ENCODE peak calls at places on chromosomes 7 and 10, in ten cellular contexts. J, Y, B, F, P, W, R, H, G and E are unnamed samples.

GRCh38 chr7:155122831-155123230 is 52.7 kb downstream of the HTR5A start:
- DNase-seq in Y (no peak), F (no peak), P (no peak), R (no peak), H (no peak), W (peak; percentile 16), B (no peak), G (no peak), J (no peak), E (no peak)

GRCh38 chr7:96685755-96686154 is 23.9 kb downstream of the SEM1 start:
- DNase-seq in F (no peak), H (no peak), B (no peak), G (no peak), P (no peak), R (no peak), J (no peak), Y (no peak), W (peak; percentile 33), E (no peak)

GRCh38 chr10:73537288-73537687 is 41.5 kb upstream of the PPP3CB start:
- DNase-seq in W (no peak), F (no peak), B (no peak), J (no peak), G (no peak), H (no peak), R (no peak), P (no peak), Y (no peak), E (no peak)

GRCh38 chr7:90474284-90475210 is 5.1 kb downstream of the PTTG1IP2 start:
- DNase-seq in F (peak; percentile 9), P (no peak), J (no peak), G (peak; percentile 51), B (no peak), Y (no peak), W (no peak), R (no peak), H (no peak), E (no peak)

GRCh38 chr10:26227786-26228185 is 11.2 kb downstream of the GAD2 start:
- DNase-seq in F (no peak), G (no peak), R (no peak), B (no peak), H (no peak), J (no peak), P (no peak), W (no peak), Y (no peak), E (no peak)

GRCh38 chr10:38027992-38028391 is 17.5 kb downstream of the ZNF33A start:
- DNase-seq in G (no peak), R (no peak), F (peak; percentile 12), J (no peak), H (no peak), Y (no peak), P (no peak), B (no peak), W (no peak), E (no peak)

GRCh38 chr10:52883996-52884871 is 111.7 kb upstream of the MBL2 start:
- DNase-seq in W (peak; percentile 76), R (peak; percentile 35), B (no peak), H (no peak), F (no peak), P (no peak), J (no peak), Y (peak; percentile 36), G (no peak), E (no peak)

GRCh38 chr7:52260046-52260665 is 775.3 kb upstream of the POM121L12 start:
- DNase-seq in P (no peak), Y (no peak), H (no peak), F (no peak), W (no peak), J (no peak), B (no peak), R (no peak), G (no peak), E (no peak)

GRCh38 chr10:110074298-110074697 is 66.5 kb downstream of the ADD3 start:
- DNase-seq in H (no peak), R (no peak), P (no peak), W (no peak), Y (no peak), J (no peak), G (no peak), B (no peak), F (no peak), E (no peak)

GRCh38 chr7:121605297-121605640 is 209.2 kb upstream of the FAM3C start:
- DNase-seq in Y (no peak), P (no peak), H (no peak), W (no peak), G (no peak), R (no peak), B (no peak), F (no peak), J (no peak), E (no peak)

GRCh38 chr10:25162391-25162790 is 12.4 kb upstream of the GPR158 start:
- DNase-seq in J (no peak), B (no peak), F (no peak), H (no peak), W (no peak), G (no peak), P (no peak), R (no peak), Y (no peak), E (no peak)

GRCh38 chr7:157016024-157016351 is 5.5 kb upstream of the MNX1 start:
- DNase-seq in R (no peak), Y (no peak), J (no peak), W (no peak), G (no peak), P (no peak), B (no peak), H (no peak), F (no peak), E (peak; percentile 35)

GRCh38 chr7:47609803-47610452 is 28.0 kb upstream of the TNS3 start:
- DNase-seq in F (no peak), Y (no peak), H (no peak), J (no peak), P (no peak), G (no peak), B (no peak), W (no peak), R (no peak), E (no peak)

GRCh38 chr10:19904202-19904661 is 88.0 kb downstream of the PLXDC2 start:
- DNase-seq in W (peak; percentile 69), F (no peak), P (no peak), G (no peak), B (peak; percentile 35), H (no peak), J (no peak), Y (no peak), R (no peak), E (no peak)

GRCh38 chr10:77613476-77614130 is 24.0 kb downstream of the KCNMA1 start:
- DNase-seq in J (no peak), W (no peak), B (no peak), R (no peak), H (no peak), Y (no peak), P (no peak), G (no peak), F (no peak), E (no peak)

GRCh38 chr7:138564365-138564764 is 104.3 kb downstream of the TRIM24 start:
- DNase-seq in B (no peak), F (no peak), P (no peak), Y (no peak), W (no peak), G (no peak), H (no peak), R (no peak), J (no peak), E (no peak)

GRCh38 chr10:7291487-7292113 is 119.2 kb downstream of the SFMBT2 start:
- DNase-seq in F (no peak), P (no peak), R (no peak), B (no peak), G (no peak), H (no peak), Y (no peak), J (no peak), W (no peak), E (no peak)

GRCh38 chr10:55091691-55092328 is 290.8 kb upstream of the PCDH15 start:
- DNase-seq in J (no peak), F (no peak), R (no peak), H (no peak), B (no peak), G (no peak), Y (no peak), W (peak; percentile 10), P (no peak), E (no peak)

GRCh38 chr10:93590638-93591037 is 10.4 kb downstream of the RBP4 start:
- DNase-seq in H (no peak), W (no peak), F (no peak), P (no peak), B (no peak), J (no peak), R (no peak), G (no peak), Y (no peak), E (no peak)

GRCh38 chr10:21473135-21473534 is 52.3 kb downstream of the SKIDA1 start:
- DNase-seq in F (no peak), H (no peak), B (no peak), Y (no peak), J (no peak), G (no peak), P (no peak), R (no peak), W (no peak), E (no peak)

GRCh38 chr7:95004618-95005282 is 97.4 kb downstream of the PPP1R9A start:
- DNase-seq in H (no peak), J (no peak), G (no peak), B (peak; percentile 23), Y (no peak), W (no peak), F (no peak), P (no peak), R (no peak), E (no peak)

GRCh38 chr10:9339702-9340101 is 1285.2 kb downstream of the GATA3 start:
- DNase-seq in B (no peak), P (no peak), G (no peak), F (no peak), R (no peak), J (no peak), H (no peak), W (no peak), Y (no peak), E (no peak)

GRCh38 chr7:148883233-148884048 is 650 bp downstream of the EZH2 start:
- DNase-seq in F (no peak), J (no peak), B (no peak), W (peak; percentile 65), G (peak; percentile 45), H (peak; percentile 58), P (peak; percentile 36), Y (peak; percentile 38), R (peak; percentile 41), E (peak; percentile 88)

GRCh38 chr7:50431316-50431715 is 18.8 kb downstream of the FIGNL1 start:
- DNase-seq in B (no peak), R (no peak), F (no peak), J (no peak), H (no peak), Y (no peak), P (no peak), G (no peak), W (no peak), E (no peak)

GRCh38 chr7:150357277-150357676 is 11.3 kb upstream of the REPIN1 start:
- DNase-seq in J (no peak), W (peak; percentile 68), B (no peak), H (peak; percentile 68), P (peak; percentile 65), Y (no peak), R (no peak), F (no peak), G (no peak), E (no peak)

GRCh38 chr10:120188950-120189349 is 268.1 kb upstream of the PLPP4 start:
- DNase-seq in W (no peak), F (no peak), G (no peak), R (no peak), B (no peak), H (no peak), Y (no peak), P (no peak), J (no peak), E (no peak)

GRCh38 chr10:74021248-74022055 is 23.5 kb downstream of the VCL start:
- DNase-seq in R (no peak), Y (no peak), H (no peak), J (no peak), B (no peak), P (no peak), F (no peak), G (no peak), W (no peak), E (no peak)

GRCh38 chr7:229184-229964 is 37.0 kb downstream of the FAM20C start:
- DNase-seq in P (no peak), J (no peak), W (no peak), G (peak; percentile 90), H (no peak), F (no peak), B (no peak), Y (no peak), R (peak; percentile 46), E (no peak)